ENCODE peak calls at places on chromosomes 13 and 19, in eight cellular contexts. G, X, S, M, P, O, Z and W are unnamed samples.

GRCh38 chr13:92681239-92681638 is 545.4 kb upstream of the GPC6 start:
- DNase-seq in O (no peak), Z (no peak), S (peak; percentile 54), X (no peak), G (no peak), M (no peak), P (no peak), W (no peak)

GRCh38 chr13:112905619-112905989 is 63.4 kb upstream of the MCF2L start:
- DNase-seq in M (no peak), O (no peak), X (no peak), Z (no peak), S (no peak), P (no peak), G (no peak), W (no peak)

GRCh38 chr19:41495589-41495988 is 52.6 kb downstream of the ERICH4 start:
- DNase-seq in M (no peak), Z (no peak), X (no peak), S (no peak), O (no peak), G (no peak), P (no peak), W (no peak)

GRCh38 chr13:99120751-99121150 is 79.9 kb upstream of the UBAC2 start:
- DNase-seq in P (no peak), X (no peak), G (no peak), Z (no peak), O (no peak), S (no peak), M (no peak), W (no peak)

GRCh38 chr19:46718157-46718933 is 1.4 kb upstream of the PRKD2 start:
- DNase-seq in S (peak; percentile 60), O (no peak), G (peak; percentile 88), Z (no peak), M (no peak), P (no peak), X (no peak), W (no peak)

GRCh38 chr13:42524487-42525034 is 49.4 kb upstream of the TNFSF11 start:
- DNase-seq in S (no peak), Z (no peak), O (no peak), X (no peak), P (no peak), G (no peak), M (no peak), W (no peak)

GRCh38 chr19:46902402-46902766 is 41.6 kb downstream of the ARHGAP35 start:
- DNase-seq in M (no peak), S (peak; percentile 36), X (peak; percentile 65), G (no peak), O (no peak), P (peak; percentile 74), Z (no peak), W (no peak)

GRCh38 chr13:94309997-94310842 is 169.3 kb downstream of the DCT start:
- DNase-seq in S (no peak), O (no peak), Z (no peak), G (no peak), X (no peak), P (no peak), M (no peak), W (no peak)

GRCh38 chr13:50222569-50223332 is 207.5 kb downstream of the KCNRG start:
- DNase-seq in M (peak; percentile 83), Z (peak; percentile 36), S (no peak), G (peak; percentile 31), X (peak; percentile 47), O (peak; percentile 74), P (peak; percentile 37), W (no peak)

GRCh38 chr13:98939552-98940306 is 38.1 kb downstream of the DOCK9 start:
- DNase-seq in X (no peak), M (no peak), S (no peak), O (no peak), P (no peak), G (no peak), Z (no peak), W (no peak)

GRCh38 chr13:113491418-113491883 is 940 bp upstream of the DCUN1D2 start:
- DNase-seq in X (no peak), M (no peak), O (no peak), G (no peak), S (peak; percentile 77), Z (no peak), P (peak; percentile 15), W (no peak)

GRCh38 chr13:48131481-48131992 is 36.6 kb upstream of the MED4 start:
- DNase-seq in G (no peak), O (no peak), P (no peak), S (no peak), Z (no peak), X (no peak), M (no peak), W (no peak)

GRCh38 chr13:37515226-37515625 is 83.3 kb downstream of the POSTN start:
- DNase-seq in P (no peak), M (no peak), X (no peak), O (no peak), Z (no peak), S (no peak), G (no peak), W (no peak)

GRCh38 chr13:100789481-100789880 is 114.9 kb upstream of the TMTC4 start:
- DNase-seq in O (no peak), Z (no peak), P (no peak), G (no peak), X (peak; percentile 6), M (peak; percentile 63), S (no peak), W (no peak)

GRCh38 chr13:40609972-40610726 is 56.3 kb downstream of the FOXO1 start:
- DNase-seq in G (no peak), M (no peak), S (no peak), O (no peak), Z (no peak), P (peak; percentile 3), X (no peak), W (no peak)

GRCh38 chr13:87124785-87125074 is 546.4 kb upstream of the SLITRK5 start:
- DNase-seq in M (no peak), Z (no peak), X (no peak), G (no peak), P (no peak), O (no peak), S (no peak), W (no peak)
- H3K27ac ChIP-seq in M (no peak overlapping the region), Z (no peak overlapping the region), X (no peak overlapping the region), G (no peak overlapping the region), P (no peak overlapping the region), O (no peak overlapping the region), S (no peak overlapping the region), W (no peak overlapping the region)

GRCh38 chr19:2110822-2111221 is 14.1 kb downstream of the IZUMO4 start:
- DNase-seq in P (no peak), G (no peak), S (peak; percentile 77), O (no peak), X (no peak), Z (no peak), M (no peak), W (no peak)
- TF ChIP-seq CTCF in P (no peak), G (no peak), S (peak; percentile 61), O (no peak), X (no peak), Z (no peak), M (no peak), W (no peak)

DNA sequence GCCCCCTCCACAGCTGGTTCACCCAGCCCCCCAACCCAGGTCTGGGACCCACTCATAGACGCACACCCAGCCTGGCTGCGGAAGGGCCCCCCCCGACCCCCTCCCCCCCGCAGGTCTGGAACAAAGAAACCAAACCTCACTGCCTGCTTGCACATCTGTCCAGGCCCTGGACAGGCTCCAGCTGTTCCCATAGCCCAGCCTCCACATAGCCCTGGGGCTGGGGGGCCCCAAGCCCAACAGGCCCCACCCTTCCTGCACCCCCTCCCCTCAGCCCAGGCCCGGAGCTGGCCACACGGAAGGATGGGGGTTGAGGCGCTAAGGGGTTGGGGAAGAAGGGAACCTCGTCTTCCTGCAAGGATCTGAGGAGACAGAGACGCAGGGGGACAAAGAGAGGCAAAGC is 2.7 kb downstream of the KANK2 start:
- DNase-seq in Z (no peak), X (no peak), S (no peak), G (no peak), M (no peak), P (no peak), O (no peak), W (no peak)
- H3K4me3 ChIP-seq in Z (peak overlapping the region; percentile 67), X (peak overlapping the region; percentile 12), S (no peak overlapping the region), G (peak overlapping the region; percentile 7), M (peak overlapping the region; percentile 63), P (no peak overlapping the region), O (peak overlapping the region; percentile 93), W (peak overlapping the region; percentile 99)

GRCh38 chr13:21061077-21061945 is at the start of gene LATS2:
- DNase-seq in G (peak; percentile 79), S (peak; percentile 98), X (peak; percentile 97), Z (peak; percentile 82), O (peak; percentile 97), M (peak; percentile 98), P (peak; percentile 90), W (peak; percentile 98)

GRCh38 chr13:21063031-21063430 is 1.6 kb upstream of the LATS2 start:
- DNase-seq in P (no peak), G (no peak), S (no peak), M (no peak), O (no peak), X (no peak), Z (no peak), W (no peak)

GRCh38 chr13:21058361-21058760 is 3.0 kb downstream of the LATS2 start:
- DNase-seq in O (no peak), X (no peak), M (no peak), S (no peak), Z (no peak), G (no peak), P (no peak), W (no peak)

GRCh38 chr13:21060063-21060826 is 1.1 kb downstream of the LATS2 start:
- DNase-seq in P (no peak), S (peak; percentile 78), O (peak; percentile 49), X (peak; percentile 17), G (no peak), Z (no peak), M (peak; percentile 82), W (no peak)

GRCh38 chr13:21060827-21061076 is 634 bp downstream of the LATS2 start:
- DNase-seq in Z (no peak), S (no peak), P (no peak), O (no peak), G (no peak), X (no peak), M (no peak), W (no peak)
- H3K27ac ChIP-seq in Z (peak overlapping the region; percentile 100), S (peak overlapping the region; percentile 99), P (no peak overlapping the region), O (peak overlapping the region; percentile 97), G (peak overlapping the region; percentile 87), X (peak overlapping the region; percentile 100), M (peak overlapping the region; percentile 98), W (peak overlapping the region; percentile 100)